ENCODE peak calls at places on chromosomes 2 and 18, in five cellular contexts. One of them, this sample, is unnamed. For H3K4me1, the result is how much of the 10 kb centered on the place peaks cover.

GRCh38 chr2:26735096-26735495 is 29.0 kb upstream of the SLC35F6 start:
- DNase-seq in CD4-positive, CD25-positive, alpha-beta regulatory T cell: no peak
- DNase-seq in mesendoderm: no peak
- DNase-seq in aorta: no peak
- DNase-seq in GM23248: peak
- DNase-seq in this sample: no peak

GRCh38 chr2:40095003-40095402 is 315.9 kb upstream of the THUMPD2 start:
- DNase-seq in CD4-positive, CD25-positive, alpha-beta regulatory T cell: no peak
- DNase-seq in GM23248: peak
- DNase-seq in aorta: no peak
- DNase-seq in mesendoderm: no peak
- DNase-seq in this sample: no peak

GRCh38 chr2:146615778-146616177 is 1229.1 kb upstream of the ACVR2A start:
- DNase-seq in CD4-positive, CD25-positive, alpha-beta regulatory T cell: no peak
- DNase-seq in mesendoderm: no peak
- DNase-seq in aorta: no peak
- DNase-seq in GM23248: no peak
- DNase-seq in this sample: no peak

GRCh38 chr18:784470-785172 is 27.4 kb downstream of the YES1 start:
- DNase-seq in aorta: no peak
- DNase-seq in CD4-positive, CD25-positive, alpha-beta regulatory T cell: no peak
- DNase-seq in GM23248: no peak
- DNase-seq in mesendoderm: peak
- DNase-seq in this sample: no peak

GRCh38 chr2:77443076-77443475 is 79.1 kb downstream of the LRRTM4 start:
- DNase-seq in aorta: no peak
- DNase-seq in GM23248: no peak
- DNase-seq in mesendoderm: no peak
- DNase-seq in CD4-positive, CD25-positive, alpha-beta regulatory T cell: no peak
- DNase-seq in this sample: no peak

GRCh38 chr2:152336854-152337510 is 2.0 kb downstream of the FMNL2 start:
- DNase-seq in aorta: no peak
- DNase-seq in GM23248: peak
- DNase-seq in mesendoderm: peak
- DNase-seq in CD4-positive, CD25-positive, alpha-beta regulatory T cell: no peak
- DNase-seq in this sample: no peak

GRCh38 chr2:19358242-19359020 is at the start of gene OSR1:
- DNase-seq in mesendoderm: peak
- DNase-seq in aorta: peak
- DNase-seq in GM23248: peak
- DNase-seq in CD4-positive, CD25-positive, alpha-beta regulatory T cell: no peak
- DNase-seq in this sample: no peak

GRCh38 chr2:58870704-58871103 is 629.6 kb upstream of the FANCL start:
- DNase-seq in GM23248: peak
- DNase-seq in aorta: no peak
- DNase-seq in mesendoderm: peak
- DNase-seq in CD4-positive, CD25-positive, alpha-beta regulatory T cell: no peak
- DNase-seq in this sample: no peak

GRCh38 chr2:102050854-102051391 is 59.2 kb downstream of the IL1R2 start:
- DNase-seq in mesendoderm: no peak
- DNase-seq in CD4-positive, CD25-positive, alpha-beta regulatory T cell: no peak
- DNase-seq in GM23248: peak
- DNase-seq in aorta: peak
- DNase-seq in this sample: no peak

DNA sequence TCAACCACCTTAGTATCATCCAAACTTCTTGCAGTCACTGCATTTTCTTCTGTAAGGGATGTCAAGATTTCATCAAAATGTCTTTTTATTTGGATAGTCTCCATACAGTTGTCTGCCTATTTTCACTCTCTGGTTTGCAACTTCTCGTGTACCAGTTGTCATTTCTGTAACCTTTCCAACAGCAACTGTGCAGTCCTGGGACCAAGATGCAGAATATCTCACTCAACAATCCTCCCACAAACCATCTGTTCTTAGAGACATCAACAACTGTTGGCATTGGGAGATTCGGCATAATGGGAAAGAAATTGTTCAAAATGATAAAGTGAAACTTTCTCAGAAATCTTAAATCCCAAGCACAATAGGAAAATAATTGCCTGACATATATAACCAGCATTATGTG is 933.6 kb upstream of the SLC39A10 start:
- DNase-seq in aorta: no peak
- DNase-seq in mesendoderm: no peak
- DNase-seq in GM23248: no peak
- DNase-seq in CD4-positive, CD25-positive, alpha-beta regulatory T cell: no peak
- DNase-seq in this sample: no peak
- H3K27ac ChIP-seq in aorta: no peak
- H3K27ac ChIP-seq in mesendoderm: no peak
- H3K27ac ChIP-seq in GM23248: no peak
- H3K27ac ChIP-seq in CD4-positive, CD25-positive, alpha-beta regulatory T cell: no peak
- H3K27ac ChIP-seq in this sample: no peak

GRCh38 chr2:149098722-149099121 is 60.2 kb downstream of the LYPD6B start:
- DNase-seq in GM23248: peak
- DNase-seq in mesendoderm: no peak
- DNase-seq in aorta: no peak
- DNase-seq in CD4-positive, CD25-positive, alpha-beta regulatory T cell: no peak
- DNase-seq in this sample: no peak

GRCh38 chr2:149100739-149101699 is 62.5 kb downstream of the LYPD6B start:
- DNase-seq in CD4-positive, CD25-positive, alpha-beta regulatory T cell: no peak
- DNase-seq in aorta: no peak
- DNase-seq in mesendoderm: no peak
- DNase-seq in GM23248: peak
- DNase-seq in this sample: no peak

GRCh38 chr2:149099298-149099697 is 60.8 kb downstream of the LYPD6B start:
- DNase-seq in CD4-positive, CD25-positive, alpha-beta regulatory T cell: no peak
- DNase-seq in mesendoderm: peak
- DNase-seq in GM23248: no peak
- DNase-seq in aorta: no peak
- DNase-seq in this sample: no peak

GRCh38 chr2:149101818-149102217 is 63.3 kb downstream of the LYPD6B start:
- DNase-seq in CD4-positive, CD25-positive, alpha-beta regulatory T cell: no peak
- DNase-seq in GM23248: no peak
- DNase-seq in mesendoderm: peak
- DNase-seq in aorta: no peak
- DNase-seq in this sample: no peak

DNA sequence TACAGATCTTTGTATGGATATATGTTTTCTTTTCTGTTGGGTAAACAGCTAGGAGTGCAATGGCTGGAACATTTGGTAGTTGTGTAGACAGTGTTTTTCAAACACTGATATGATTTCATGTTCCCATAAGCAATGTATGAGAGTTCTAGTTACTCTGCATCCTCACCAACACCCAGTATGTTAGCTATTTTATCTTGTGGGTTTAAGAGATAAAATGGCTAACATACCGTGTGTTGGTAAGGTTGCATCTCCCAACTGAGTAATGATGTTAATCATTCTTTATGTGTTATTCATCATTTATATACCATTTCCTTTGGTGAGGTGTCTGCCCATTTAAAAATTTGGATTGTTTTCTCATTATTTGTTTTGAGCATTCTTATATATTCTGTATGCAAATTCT is 65.7 kb downstream of the LYPD6B start:
- DNase-seq in CD4-positive, CD25-positive, alpha-beta regulatory T cell: no peak
- DNase-seq in mesendoderm: no peak
- DNase-seq in GM23248: peak
- DNase-seq in aorta: no peak
- DNase-seq in this sample: no peak
- H3K4me1 ChIP-seq in CD4-positive, CD25-positive, alpha-beta regulatory T cell: under half
- H3K4me1 ChIP-seq in mesendoderm: under half
- H3K4me1 ChIP-seq in GM23248: under half
- H3K4me1 ChIP-seq in aorta: under half
- H3K4me1 ChIP-seq in this sample: under half

DNA sequence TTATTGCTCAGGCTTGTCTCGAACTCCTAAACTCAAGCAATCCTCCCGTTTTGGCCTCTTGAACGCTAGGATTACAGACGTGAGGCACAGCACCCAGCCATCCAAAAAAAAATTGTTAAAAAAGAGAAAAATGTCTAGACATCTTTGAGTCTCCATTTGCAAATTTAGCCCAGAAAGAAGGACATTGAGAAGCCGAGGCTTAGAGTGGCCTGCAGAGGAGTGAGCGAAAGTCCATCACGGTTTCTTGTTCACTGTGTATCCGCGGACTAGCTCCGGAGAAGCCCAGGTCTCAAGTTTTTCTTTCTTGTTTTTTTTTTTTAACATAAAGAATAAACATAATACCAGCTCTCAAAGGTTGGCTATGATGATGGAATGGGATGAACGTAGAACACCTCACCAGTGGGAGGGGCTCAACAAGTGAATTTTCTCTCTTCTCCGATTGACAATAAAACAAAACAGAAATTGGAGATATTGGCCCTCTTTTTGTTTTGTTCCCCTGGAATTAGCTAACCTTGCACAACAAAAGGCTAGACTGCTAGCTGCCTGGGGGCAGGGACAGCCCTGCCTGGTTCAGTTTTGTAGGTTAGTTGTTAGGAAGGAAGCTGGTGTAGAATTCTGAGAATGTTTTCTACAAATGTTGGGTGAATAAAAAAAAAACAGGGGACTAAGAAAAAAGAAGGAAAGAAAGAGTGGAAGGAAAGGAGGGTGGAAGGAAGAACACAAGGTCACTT is 163.4 kb downstream of the MYCN start:
- DNase-seq in aorta: no peak
- DNase-seq in mesendoderm: peak
- DNase-seq in CD4-positive, CD25-positive, alpha-beta regulatory T cell: no peak
- DNase-seq in GM23248: no peak
- DNase-seq in this sample: no peak
- H3K4me3 ChIP-seq in aorta: no peak
- H3K4me3 ChIP-seq in mesendoderm: no peak
- H3K4me3 ChIP-seq in CD4-positive, CD25-positive, alpha-beta regulatory T cell: no peak
- H3K4me3 ChIP-seq in GM23248: no peak
- H3K4me3 ChIP-seq in this sample: no peak

GRCh38 chr18:36811955-36812354 is 16.8 kb downstream of the TPGS2 start:
- DNase-seq in CD4-positive, CD25-positive, alpha-beta regulatory T cell: no peak
- DNase-seq in GM23248: peak
- DNase-seq in aorta: no peak
- DNase-seq in mesendoderm: no peak
- DNase-seq in this sample: no peak

GRCh38 chr18:36811430-36811829 is 17.4 kb downstream of the TPGS2 start:
- DNase-seq in CD4-positive, CD25-positive, alpha-beta regulatory T cell: no peak
- DNase-seq in GM23248: peak
- DNase-seq in mesendoderm: no peak
- DNase-seq in aorta: no peak
- DNase-seq in this sample: no peak

GRCh38 chr18:36813753-36814130 is 15.1 kb downstream of the TPGS2 start:
- DNase-seq in mesendoderm: no peak
- DNase-seq in aorta: no peak
- DNase-seq in CD4-positive, CD25-positive, alpha-beta regulatory T cell: no peak
- DNase-seq in GM23248: no peak
- DNase-seq in this sample: no peak

GRCh38 chr18:36813111-36813752 is 15.6 kb downstream of the TPGS2 start:
- DNase-seq in GM23248: peak
- DNase-seq in CD4-positive, CD25-positive, alpha-beta regulatory T cell: no peak
- DNase-seq in aorta: no peak
- DNase-seq in mesendoderm: no peak
- DNase-seq in this sample: no peak

GRCh38 chr18:36812686-36813085 is 16.1 kb downstream of the TPGS2 start:
- DNase-seq in CD4-positive, CD25-positive, alpha-beta regulatory T cell: no peak
- DNase-seq in GM23248: no peak
- DNase-seq in mesendoderm: peak
- DNase-seq in aorta: no peak
- DNase-seq in this sample: no peak
- H3K27ac ChIP-seq in CD4-positive, CD25-positive, alpha-beta regulatory T cell: no peak
- H3K27ac ChIP-seq in GM23248: no peak
- H3K27ac ChIP-seq in mesendoderm: no peak
- H3K27ac ChIP-seq in aorta: no peak
- H3K27ac ChIP-seq in this sample: no peak